ENCODE peak calls at places on chromosomes 2 and 18, in four cellular contexts. One of them, this sample, is unnamed.

GRCh38 chr2:105248316-105249070 is 7.0 kb downstream of the GPR45 start:
- DNase-seq in brain microvascular endothelial cell: no peak
- DNase-seq in CD8-positive, alpha-beta memory T cell: no peak
- DNase-seq in esophagus squamous epithelium: no peak
- DNase-seq in this sample: peak; percentile 30

GRCh38 chr18:45566025-45566740 is 49.1 kb upstream of the SLC14A2 start:
- DNase-seq in esophagus squamous epithelium: no peak
- DNase-seq in brain microvascular endothelial cell: peak; percentile 82
- DNase-seq in CD8-positive, alpha-beta memory T cell: no peak
- DNase-seq in this sample: no peak

GRCh38 chr18:41965856-41966255 is 10.8 kb downstream of the PIK3C3 start:
- DNase-seq in CD8-positive, alpha-beta memory T cell: no peak
- DNase-seq in brain microvascular endothelial cell: no peak
- DNase-seq in esophagus squamous epithelium: no peak
- DNase-seq in this sample: no peak

GRCh38 chr2:126638781-126639180 is 17.2 kb upstream of the GYPC start:
- DNase-seq in esophagus squamous epithelium: no peak
- DNase-seq in CD8-positive, alpha-beta memory T cell: no peak
- DNase-seq in brain microvascular endothelial cell: no peak
- DNase-seq in this sample: no peak

GRCh38 chr18:35172009-35172408 is 68.8 kb upstream of the ZNF397 start:
- DNase-seq in esophagus squamous epithelium: no peak
- DNase-seq in brain microvascular endothelial cell: no peak
- DNase-seq in CD8-positive, alpha-beta memory T cell: no peak
- DNase-seq in this sample: no peak

GRCh38 chr2:100522430-100522829 is 40.4 kb upstream of the PDCL3 start:
- DNase-seq in CD8-positive, alpha-beta memory T cell: no peak
- DNase-seq in brain microvascular endothelial cell: no peak
- DNase-seq in esophagus squamous epithelium: no peak
- DNase-seq in this sample: no peak

GRCh38 chr2:98911376-98912154 is 24.5 kb downstream of the CRACDL start:
- DNase-seq in CD8-positive, alpha-beta memory T cell: no peak
- DNase-seq in brain microvascular endothelial cell: no peak
- DNase-seq in esophagus squamous epithelium: no peak
- DNase-seq in this sample: no peak

GRCh38 chr2:51919395-51919794 is 887.5 kb upstream of the NRXN1 start:
- DNase-seq in CD8-positive, alpha-beta memory T cell: no peak
- DNase-seq in brain microvascular endothelial cell: no peak
- DNase-seq in esophagus squamous epithelium: no peak
- DNase-seq in this sample: no peak

GRCh38 chr2:230687498-230687897 is 25.1 kb upstream of the CAB39 start:
- DNase-seq in brain microvascular endothelial cell: peak; percentile 17
- DNase-seq in CD8-positive, alpha-beta memory T cell: no peak
- DNase-seq in esophagus squamous epithelium: no peak
- DNase-seq in this sample: no peak

GRCh38 chr2:175062787-175063585 is 57.8 kb upstream of the CHN1 start:
- DNase-seq in brain microvascular endothelial cell: no peak
- DNase-seq in CD8-positive, alpha-beta memory T cell: no peak
- DNase-seq in esophagus squamous epithelium: no peak
- DNase-seq in this sample: no peak

GRCh38 chr2:47907097-47907781 is 941 bp upstream of the FBXO11 start:
- DNase-seq in esophagus squamous epithelium: no peak
- DNase-seq in CD8-positive, alpha-beta memory T cell: peak; percentile 53
- DNase-seq in brain microvascular endothelial cell: no peak
- DNase-seq in this sample: no peak

GRCh38 chr2:19990416-19990728 is 467 bp upstream of the WDR35 start:
- DNase-seq in brain microvascular endothelial cell: no peak
- DNase-seq in CD8-positive, alpha-beta memory T cell: no peak
- DNase-seq in esophagus squamous epithelium: no peak
- DNase-seq in this sample: no peak

GRCh38 chr2:66441651-66442365 is 6.9 kb downstream of the MEIS1 start:
- DNase-seq in esophagus squamous epithelium: no peak
- DNase-seq in brain microvascular endothelial cell: no peak
- DNase-seq in CD8-positive, alpha-beta memory T cell: no peak
- DNase-seq in this sample: no peak

GRCh38 chr2:239230318-239231052 is 170.3 kb downstream of the HDAC4 start:
- DNase-seq in esophagus squamous epithelium: no peak
- DNase-seq in brain microvascular endothelial cell: no peak
- DNase-seq in CD8-positive, alpha-beta memory T cell: no peak
- DNase-seq in this sample: no peak

GRCh38 chr18:77444385-77444784 is 194.7 kb downstream of the GALR1 start:
- DNase-seq in esophagus squamous epithelium: no peak
- DNase-seq in brain microvascular endothelial cell: no peak
- DNase-seq in CD8-positive, alpha-beta memory T cell: no peak
- DNase-seq in this sample: no peak

GRCh38 chr2:172358784-172359556 is 68.4 kb upstream of the ITGA6 start:
- DNase-seq in CD8-positive, alpha-beta memory T cell: no peak
- DNase-seq in esophagus squamous epithelium: no peak
- DNase-seq in brain microvascular endothelial cell: no peak
- DNase-seq in this sample: no peak

GRCh38 chr2:238160206-238161129 is 1.7 kb downstream of the ERFE start:
- DNase-seq in CD8-positive, alpha-beta memory T cell: no peak
- DNase-seq in esophagus squamous epithelium: no peak
- DNase-seq in brain microvascular endothelial cell: no peak
- DNase-seq in this sample: peak; percentile 68

GRCh38 chr2:150417278-150417677 is 70.2 kb downstream of the RND3 start:
- DNase-seq in esophagus squamous epithelium: no peak
- DNase-seq in CD8-positive, alpha-beta memory T cell: no peak
- DNase-seq in brain microvascular endothelial cell: no peak
- DNase-seq in this sample: no peak

GRCh38 chr18:62085766-62086165 is 101.1 kb downstream of the PIGN start:
- DNase-seq in esophagus squamous epithelium: no peak
- DNase-seq in brain microvascular endothelial cell: no peak
- DNase-seq in CD8-positive, alpha-beta memory T cell: no peak
- DNase-seq in this sample: no peak

GRCh38 chr2:26477911-26478253 is at the start of gene OTOF:
- DNase-seq in CD8-positive, alpha-beta memory T cell: no peak
- DNase-seq in esophagus squamous epithelium: no peak
- DNase-seq in brain microvascular endothelial cell: peak; percentile 37
- DNase-seq in this sample: peak; percentile 85

GRCh38 chr2:180130403-180130802 is 123.3 kb upstream of the CWC22 start:
- DNase-seq in brain microvascular endothelial cell: peak; percentile 20
- DNase-seq in CD8-positive, alpha-beta memory T cell: no peak
- DNase-seq in esophagus squamous epithelium: no peak
- DNase-seq in this sample: no peak

GRCh38 chr2:98909381-98910211 is 26.4 kb downstream of the CRACDL start:
- DNase-seq in CD8-positive, alpha-beta memory T cell: no peak
- DNase-seq in esophagus squamous epithelium: no peak
- DNase-seq in brain microvascular endothelial cell: peak; percentile 84
- DNase-seq in this sample: peak; percentile 14

GRCh38 chr2:61688369-61689334 is 150.5 kb upstream of the XPO1 start:
- DNase-seq in brain microvascular endothelial cell: no peak
- DNase-seq in esophagus squamous epithelium: no peak
- DNase-seq in CD8-positive, alpha-beta memory T cell: no peak
- DNase-seq in this sample: no peak
- H3K4me3 ChIP-seq in brain microvascular endothelial cell: no peak overlapping the region
- H3K4me3 ChIP-seq in esophagus squamous epithelium: no peak overlapping the region
- H3K4me3 ChIP-seq in CD8-positive, alpha-beta memory T cell: no peak overlapping the region
- H3K4me3 ChIP-seq in this sample: no peak overlapping the region

DNA sequence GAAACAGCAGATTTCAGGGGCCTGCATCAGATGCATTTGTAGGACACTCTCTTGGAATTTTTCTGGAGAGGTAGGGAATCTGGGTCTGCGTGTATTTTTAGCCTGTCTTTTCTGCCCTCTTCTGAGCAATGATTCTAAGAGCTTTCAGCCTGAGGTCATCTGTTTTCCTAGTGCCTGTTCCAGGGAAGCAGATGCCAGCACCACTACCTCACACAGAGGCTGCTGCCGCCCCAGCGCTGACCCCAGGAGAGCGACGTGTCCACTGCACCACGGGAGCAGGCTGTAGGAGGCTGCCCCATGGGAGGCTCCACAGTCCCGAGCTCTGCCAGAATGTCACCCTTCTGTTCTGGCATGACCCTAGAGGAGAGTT is 316.5 kb downstream of the CYP26B1 start:
- DNase-seq in CD8-positive, alpha-beta memory T cell: no peak
- DNase-seq in esophagus squamous epithelium: no peak
- DNase-seq in brain microvascular endothelial cell: peak; percentile 88
- DNase-seq in this sample: no peak
- H3K4me3 ChIP-seq in CD8-positive, alpha-beta memory T cell: no peak overlapping the region
- H3K4me3 ChIP-seq in esophagus squamous epithelium: no peak overlapping the region
- H3K4me3 ChIP-seq in brain microvascular endothelial cell: no peak overlapping the region
- H3K4me3 ChIP-seq in this sample: no peak overlapping the region

GRCh38 chr2:215619022-215619958 is 183.4 kb upstream of the FN1 start:
- DNase-seq in esophagus squamous epithelium: no peak
- DNase-seq in CD8-positive, alpha-beta memory T cell: no peak
- DNase-seq in brain microvascular endothelial cell: peak; percentile 95
- DNase-seq in this sample: peak; percentile 27
- H3K4me3 ChIP-seq in esophagus squamous epithelium: no peak overlapping the region
- H3K4me3 ChIP-seq in CD8-positive, alpha-beta memory T cell: no peak overlapping the region
- H3K4me3 ChIP-seq in brain microvascular endothelial cell: no peak overlapping the region
- H3K4me3 ChIP-seq in this sample: peak overlapping the region; percentile 52

DNA sequence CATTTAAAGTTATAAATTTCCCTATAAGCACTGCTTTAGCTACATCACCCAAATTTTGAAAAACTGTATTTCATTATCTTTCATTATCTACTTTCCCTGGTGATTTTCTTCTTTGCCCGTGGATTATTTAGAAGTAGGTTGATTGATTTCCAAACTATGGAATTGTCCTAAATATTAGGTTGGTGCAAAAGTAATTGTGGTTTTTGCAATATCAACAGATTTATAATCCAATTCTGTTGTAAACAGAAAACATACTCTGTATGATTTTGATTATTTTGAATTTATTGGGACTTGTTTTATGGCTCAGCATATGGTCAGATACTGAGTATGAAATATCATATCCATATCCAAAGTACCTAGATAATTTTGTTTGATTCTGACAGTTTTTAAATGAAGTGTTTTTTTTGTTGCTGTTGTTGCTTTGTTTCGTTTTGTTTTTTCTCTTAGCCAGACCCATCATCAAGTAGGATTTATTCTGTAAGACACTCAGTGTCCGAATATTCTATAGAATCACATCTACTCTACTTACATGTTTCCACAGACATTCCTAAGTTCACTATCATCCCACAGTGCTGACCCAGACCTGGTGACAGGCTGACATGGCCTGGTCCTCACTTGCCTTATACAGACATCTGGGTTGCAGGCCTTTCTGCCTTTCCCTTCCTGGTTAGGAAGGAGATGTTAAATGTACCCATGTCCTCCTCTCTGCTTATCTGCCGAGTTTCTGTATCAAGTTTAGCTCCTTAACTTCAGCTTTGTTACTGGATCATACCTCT is 2.1 kb upstream of the TRABD2A start:
- DNase-seq in esophagus squamous epithelium: no peak
- DNase-seq in CD8-positive, alpha-beta memory T cell: no peak
- DNase-seq in brain microvascular endothelial cell: peak; percentile 43
- DNase-seq in this sample: no peak
- H3K4me3 ChIP-seq in esophagus squamous epithelium: no peak overlapping the region
- H3K4me3 ChIP-seq in CD8-positive, alpha-beta memory T cell: no peak overlapping the region
- H3K4me3 ChIP-seq in brain microvascular endothelial cell: no peak overlapping the region
- H3K4me3 ChIP-seq in this sample: no peak overlapping the region

GRCh38 chr2:168912466-168913170 is 11.5 kb downstream of the G6PC2 start:
- DNase-seq in brain microvascular endothelial cell: no peak
- DNase-seq in CD8-positive, alpha-beta memory T cell: no peak
- DNase-seq in esophagus squamous epithelium: no peak
- DNase-seq in this sample: peak; percentile 58
- H3K4me3 ChIP-seq in brain microvascular endothelial cell: peak overlapping the region; percentile 41
- H3K4me3 ChIP-seq in CD8-positive, alpha-beta memory T cell: no peak overlapping the region
- H3K4me3 ChIP-seq in esophagus squamous epithelium: no peak overlapping the region
- H3K4me3 ChIP-seq in this sample: peak overlapping the region; percentile 55

GRCh38 chr2:44943031-44943692 is 1.7 kb downstream of the SIX3 start:
- DNase-seq in brain microvascular endothelial cell: no peak
- DNase-seq in esophagus squamous epithelium: no peak
- DNase-seq in CD8-positive, alpha-beta memory T cell: no peak
- DNase-seq in this sample: peak; percentile 34

GRCh38 chr2:44940053-44940494 is 1.4 kb upstream of the SIX3 start:
- DNase-seq in CD8-positive, alpha-beta memory T cell: no peak
- DNase-seq in esophagus squamous epithelium: no peak
- DNase-seq in brain microvascular endothelial cell: no peak
- DNase-seq in this sample: no peak

GRCh38 chr2:44942304-44943030 is 965 bp downstream of the SIX3 start:
- DNase-seq in esophagus squamous epithelium: no peak
- DNase-seq in brain microvascular endothelial cell: no peak
- DNase-seq in CD8-positive, alpha-beta memory T cell: no peak
- DNase-seq in this sample: peak; percentile 60

GRCh38 chr2:44940612-44941464 is 664 bp upstream of the SIX3 start:
- DNase-seq in brain microvascular endothelial cell: no peak
- DNase-seq in CD8-positive, alpha-beta memory T cell: no peak
- DNase-seq in esophagus squamous epithelium: no peak
- DNase-seq in this sample: no peak

GRCh38 chr2:44941551-44942234 is at the start of gene SIX3:
- DNase-seq in esophagus squamous epithelium: no peak
- DNase-seq in CD8-positive, alpha-beta memory T cell: no peak
- DNase-seq in brain microvascular endothelial cell: no peak
- DNase-seq in this sample: peak; percentile 80
- H3K4me3 ChIP-seq in esophagus squamous epithelium: peak within 1 kb of the TSS; percentile 28
- H3K4me3 ChIP-seq in CD8-positive, alpha-beta memory T cell: peak within 1 kb of the TSS; percentile 32
- H3K4me3 ChIP-seq in brain microvascular endothelial cell: peak within 1 kb of the TSS; percentile 27
- H3K4me3 ChIP-seq in this sample: peak within 1 kb of the TSS; percentile 98

GRCh38 chr2:11682590-11682915 is 12.6 kb upstream of the NTSR2 start:
- DNase-seq in CD8-positive, alpha-beta memory T cell: no peak
- DNase-seq in esophagus squamous epithelium: no peak
- DNase-seq in brain microvascular endothelial cell: no peak
- DNase-seq in this sample: no peak
- H3K4me3 ChIP-seq in CD8-positive, alpha-beta memory T cell: no peak overlapping the region
- H3K4me3 ChIP-seq in esophagus squamous epithelium: no peak overlapping the region
- H3K4me3 ChIP-seq in brain microvascular endothelial cell: no peak overlapping the region
- H3K4me3 ChIP-seq in this sample: no peak overlapping the region

DNA sequence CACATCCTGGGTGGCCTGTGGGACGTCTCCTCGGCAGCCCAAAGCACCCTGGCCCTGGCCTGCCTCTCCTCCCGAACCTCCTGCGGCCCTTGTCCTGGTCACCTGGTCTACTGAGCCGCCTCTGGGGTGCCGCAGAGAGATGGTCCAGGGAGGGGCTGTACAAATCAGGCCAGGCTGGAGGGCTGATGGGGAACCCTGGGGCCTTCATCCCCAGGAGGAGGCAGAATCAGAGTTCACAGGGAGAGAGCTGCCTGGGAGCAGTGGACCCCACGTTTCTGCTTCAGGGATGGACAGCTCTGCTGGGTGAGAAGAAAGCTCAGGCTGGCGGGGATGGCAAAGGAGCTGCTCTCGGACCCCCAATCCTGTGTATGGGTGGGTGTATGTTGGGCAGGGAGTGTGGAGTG is 73.2 kb upstream of the SMAD7 start:
- DNase-seq in CD8-positive, alpha-beta memory T cell: no peak
- DNase-seq in esophagus squamous epithelium: no peak
- DNase-seq in brain microvascular endothelial cell: no peak
- DNase-seq in this sample: no peak
- H3K4me3 ChIP-seq in CD8-positive, alpha-beta memory T cell: no peak overlapping the region
- H3K4me3 ChIP-seq in esophagus squamous epithelium: no peak overlapping the region
- H3K4me3 ChIP-seq in brain microvascular endothelial cell: no peak overlapping the region
- H3K4me3 ChIP-seq in this sample: no peak overlapping the region

GRCh38 chr2:218895326-218895725 is 14.7 kb downstream of the WNT10A start:
- DNase-seq in esophagus squamous epithelium: no peak
- DNase-seq in brain microvascular endothelial cell: no peak
- DNase-seq in CD8-positive, alpha-beta memory T cell: no peak
- DNase-seq in this sample: no peak

GRCh38 chr2:218895758-218896500 is 15.3 kb downstream of the WNT10A start:
- DNase-seq in brain microvascular endothelial cell: no peak
- DNase-seq in esophagus squamous epithelium: no peak
- DNase-seq in CD8-positive, alpha-beta memory T cell: no peak
- DNase-seq in this sample: no peak

GRCh38 chr2:218898109-218898878 is 17.6 kb downstream of the WNT10A start:
- DNase-seq in brain microvascular endothelial cell: peak; percentile 30
- DNase-seq in esophagus squamous epithelium: no peak
- DNase-seq in CD8-positive, alpha-beta memory T cell: peak; percentile 83
- DNase-seq in this sample: peak; percentile 81

GRCh38 chr2:218897394-218898108 is 16.9 kb downstream of the WNT10A start:
- DNase-seq in esophagus squamous epithelium: no peak
- DNase-seq in brain microvascular endothelial cell: no peak
- DNase-seq in CD8-positive, alpha-beta memory T cell: no peak
- DNase-seq in this sample: peak; percentile 49

GRCh38 chr2:218896501-218897393 is 16.1 kb downstream of the WNT10A start:
- DNase-seq in CD8-positive, alpha-beta memory T cell: peak; percentile 96
- DNase-seq in brain microvascular endothelial cell: no peak
- DNase-seq in esophagus squamous epithelium: no peak
- DNase-seq in this sample: peak; percentile 67
- H3K4me3 ChIP-seq in CD8-positive, alpha-beta memory T cell: peak overlapping the region; percentile 58
- H3K4me3 ChIP-seq in brain microvascular endothelial cell: no peak overlapping the region
- H3K4me3 ChIP-seq in esophagus squamous epithelium: peak overlapping the region; percentile 2
- H3K4me3 ChIP-seq in this sample: peak overlapping the region; percentile 62